ENCODE peak calls at places on chromosomes 16 and 17, in six cellular contexts. W is A549; T is psoas muscle; B is mucosa of descending colon; H is heart right ventricle; L is CD8-positive, alpha-beta memory T cell. M is an unnamed sample. For H3K4me1, the result is how much of the 10 kb centered on the place peaks cover.

GRCh38 chr16:68367034-68367433 is 56.2 kb downstream of the PRMT7 start:
- DNase-seq in W (peak), T (no peak), B (peak), H (no peak), L (peak), M (peak)

GRCh38 chr17:58756246-58757161 is 850 bp downstream of the PPM1E start:
- DNase-seq in W (no peak), T (no peak), B (no peak), H (no peak), L (no peak), M (peak)

GRCh38 chr16:10935491-10935890 is 6.8 kb downstream of the DEXI start:
- DNase-seq in W (no peak), T (no peak), B (no peak), H (no peak), L (no peak), M (no peak)

GRCh38 chr16:57817680-57818079 is 15.4 kb upstream of the KIFC3 start:
- DNase-seq in W (no peak), T (no peak), B (no peak), H (no peak), L (no peak), M (no peak)

GRCh38 chr17:45394913-45395568 is 37.6 kb downstream of the ARHGAP27 start:
- DNase-seq in W (peak), T (peak), B (peak), H (peak), L (no peak), M (peak)

GRCh38 chr17:27927781-27928180 is 34.6 kb upstream of the LYRM9 start:
- DNase-seq in W (no peak), T (no peak), B (no peak), H (no peak), L (no peak), M (no peak)

GRCh38 chr17:8900626-8901585 is 33.4 kb upstream of the PIK3R6 start:
- DNase-seq in W (no peak), T (no peak), B (no peak), H (no peak), L (no peak), M (no peak)

GRCh38 chr16:19524356-19524865 is 669 bp downstream of the CCP110 start:
- DNase-seq in W (peak), T (no peak), B (no peak), H (no peak), L (no peak), M (peak)

GRCh38 chr16:89958068-89958467 is 9.5 kb downstream of the DEF8 start:
- DNase-seq in W (peak), T (no peak), B (no peak), H (peak), L (no peak), M (peak)

GRCh38 chr17:51434434-51435170 is 174.3 kb downstream of the UTP18 start:
- DNase-seq in W (no peak), T (no peak), B (no peak), H (no peak), L (no peak), M (no peak)

GRCh38 chr17:61054430-61054829 is 345.2 kb upstream of the TBX2 start:
- DNase-seq in W (no peak), T (no peak), B (no peak), H (no peak), L (no peak), M (no peak)

GRCh38 chr17:47687748-47688147 is 6.2 kb upstream of the TBKBP1 start:
- DNase-seq in W (no peak), T (no peak), B (peak), H (no peak), L (no peak), M (no peak)

GRCh38 chr16:80317132-80318098 is 223.4 kb upstream of the DYNLRB2 start:
- DNase-seq in W (no peak), T (no peak), B (no peak), H (no peak), L (no peak), M (peak)

GRCh38 chr16:46882940-46883307 is 1.2 kb upstream of the GPT2 start:
- DNase-seq in W (no peak), T (no peak), B (no peak), H (no peak), L (no peak), M (no peak)
- H3K4me3 ChIP-seq in W (peak), T (peak), B (no peak), H (no peak), L (no peak), M (no peak)

GRCh38 chr17:76539631-76540271 is at the start of gene PRCD:
- DNase-seq in W (peak), T (no peak), B (peak), H (no peak), L (no peak), M (no peak)
- H3K4me1 ChIP-seq in W (under half), T (under half), B (under half), H (half or more), L (under half), M (under half)

GRCh38 chr16:64345142-64345541 is 776.7 kb downstream of the CDH11 start:
- DNase-seq in W (no peak), T (no peak), B (no peak), H (no peak), L (no peak), M (no peak)

GRCh38 chr16:64343061-64343819 is 778.6 kb downstream of the CDH11 start:
- DNase-seq in W (no peak), T (no peak), B (no peak), H (no peak), L (no peak), M (no peak)

GRCh38 chr16:64339052-64339770 is 782.7 kb downstream of the CDH11 start:
- DNase-seq in W (no peak), T (no peak), B (no peak), H (no peak), L (no peak), M (no peak)
- H3K4me3 ChIP-seq in W (no peak), T (no peak), B (no peak), H (no peak), L (no peak), M (no peak)

GRCh38 chr17:83103200-83103937 is 24.0 kb downstream of the METRNL start:
- DNase-seq in W (peak), T (no peak), B (peak), H (no peak), L (no peak), M (no peak)

GRCh38 chr17:83103938-83104311 is 24.5 kb downstream of the METRNL start:
- DNase-seq in W (no peak), T (no peak), B (peak), H (no peak), L (no peak), M (no peak)

GRCh38 chr17:83106036-83106577 is 26.7 kb downstream of the METRNL start:
- DNase-seq in W (no peak), T (no peak), B (no peak), H (no peak), L (no peak), M (no peak)

GRCh38 chr17:83105512-83105911 is 26.1 kb downstream of the METRNL start:
- DNase-seq in W (no peak), T (no peak), B (peak), H (no peak), L (no peak), M (no peak)

DNA sequence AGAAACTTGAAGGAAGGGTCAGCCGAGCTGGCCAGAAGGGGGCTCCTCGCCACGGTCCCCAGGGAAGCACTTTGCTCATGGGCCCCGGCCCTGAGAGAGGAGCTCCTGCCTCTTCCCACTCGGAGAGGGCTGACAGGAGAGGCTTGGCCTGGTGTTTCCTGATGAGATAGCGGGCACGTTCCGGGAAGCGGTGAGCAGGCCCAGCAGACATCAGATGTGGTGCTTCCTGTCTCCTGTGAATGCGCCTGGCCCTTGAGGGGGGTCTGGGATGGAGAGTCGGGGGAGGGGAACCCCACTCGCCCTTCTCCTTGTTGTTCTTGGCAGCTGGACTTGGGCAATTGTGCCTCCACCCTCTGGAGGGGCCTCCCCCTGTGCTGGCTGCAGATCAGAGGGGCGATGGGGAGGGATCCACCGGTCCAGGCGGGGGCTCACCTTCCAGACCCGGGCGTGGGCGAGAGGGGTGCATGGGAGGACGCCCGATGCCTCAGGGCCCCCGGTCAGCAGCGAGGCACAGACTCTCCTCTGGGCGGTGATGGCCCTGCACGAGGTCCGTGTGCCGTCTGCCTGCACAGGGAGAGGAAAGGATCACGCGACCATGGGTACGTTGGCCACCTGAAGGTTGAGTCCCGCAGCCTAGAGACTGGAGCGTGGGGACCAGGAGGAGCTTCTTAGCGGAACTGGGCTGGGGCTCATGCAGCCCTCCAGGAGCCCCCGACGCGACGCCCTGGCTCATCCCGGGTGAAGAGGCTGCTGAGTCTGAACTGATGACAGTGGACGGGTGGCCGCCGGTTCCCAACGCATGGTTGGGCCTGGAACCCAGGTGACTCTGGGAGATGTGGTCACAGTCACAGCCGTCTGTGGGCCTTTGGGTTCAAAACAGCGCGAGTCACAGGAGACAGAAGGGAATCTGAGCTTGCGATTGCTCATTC is 25.4 kb downstream of the METRNL start:
- DNase-seq in W (no peak), T (no peak), B (peak), H (no peak), L (no peak), M (no peak)
- H3K4me1 ChIP-seq in W (under half), T (under half), B (under half), H (under half), L (under half), M (under half)

DNA sequence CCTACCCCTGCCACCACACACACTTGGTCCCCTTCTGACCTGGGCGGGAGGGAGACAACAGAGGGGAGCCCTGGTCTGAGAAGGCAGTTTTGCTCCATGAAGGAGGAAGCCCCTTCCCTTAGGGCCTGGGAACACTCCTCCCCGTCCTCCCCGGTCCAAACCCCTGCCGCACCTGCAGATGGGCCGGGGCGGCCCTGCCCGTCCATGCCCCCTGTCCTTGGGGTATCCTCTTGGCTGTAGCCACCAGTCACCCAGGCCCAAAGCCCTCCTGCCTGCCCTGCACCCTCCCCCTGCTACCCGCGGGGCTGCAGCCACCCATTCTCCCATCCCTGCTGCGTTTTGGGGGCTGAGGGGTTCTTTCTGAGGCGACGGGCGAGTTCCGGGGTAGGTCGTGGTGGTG is 33.9 kb downstream of the GSE1 start:
- DNase-seq in W (no peak), T (no peak), B (no peak), H (no peak), L (no peak), M (no peak)
- H3K4me3 ChIP-seq in W (no peak), T (no peak), B (no peak), H (no peak), L (no peak), M (no peak)

GRCh38 chr17:62824290-62825135 is 16.4 kb upstream of the MARCHF10 start:
- DNase-seq in W (peak), T (no peak), B (no peak), H (no peak), L (no peak), M (peak)
- H3K4me1 ChIP-seq in W (half or more), T (under half), B (under half), H (under half), L (under half), M (under half)

DNA sequence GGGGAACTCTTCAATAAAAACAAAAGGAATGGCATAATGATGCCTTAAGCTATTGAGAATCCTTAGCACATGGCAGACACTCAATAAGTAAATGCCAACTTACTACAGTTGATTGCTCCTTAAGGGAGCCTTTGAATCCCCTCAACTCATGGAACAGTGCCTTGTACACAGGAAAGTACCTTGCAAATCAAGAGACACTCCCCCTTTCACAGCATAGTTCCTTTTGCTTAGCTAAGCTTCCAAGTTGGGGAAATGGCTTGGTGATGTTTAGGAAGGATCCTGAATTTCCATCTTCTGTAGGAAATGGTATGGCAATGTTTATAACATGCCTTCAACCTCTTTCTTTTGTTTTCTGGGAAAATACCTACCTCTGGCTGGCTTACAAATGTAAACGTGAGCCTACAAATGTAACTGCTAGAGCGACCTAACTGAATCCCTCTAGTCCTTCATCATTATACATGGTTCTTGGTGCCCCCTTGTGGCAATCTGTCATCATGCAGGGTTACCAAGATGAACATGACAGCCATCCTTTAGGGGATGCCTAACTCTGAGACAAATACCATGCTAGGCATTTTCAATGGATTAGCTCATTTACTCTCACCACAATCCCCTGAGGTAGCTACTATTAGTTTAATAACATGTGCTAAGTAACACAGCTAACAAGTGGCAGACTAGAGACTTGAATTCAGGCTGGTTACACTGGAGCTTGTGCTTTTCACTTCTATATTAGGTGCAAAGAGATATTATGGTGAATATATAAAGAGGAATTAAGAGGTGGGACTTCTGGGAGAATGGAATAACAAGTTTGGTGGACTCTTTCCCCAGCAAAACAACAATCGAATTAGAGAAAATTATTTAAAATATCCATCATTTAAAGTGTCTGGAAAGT is 65.0 kb downstream of the MMD start:
- DNase-seq in W (peak), T (peak), B (no peak), H (peak), L (peak), M (peak)
- H3K4me3 ChIP-seq in W (no peak), T (no peak), B (no peak), H (no peak), L (no peak), M (no peak)

M was measured in HAP-1.